ENCODE peak calls at places on chromosomes 3 and 15, in nine cellular contexts. P, J, W, E, A, G, H, S and O are unnamed samples.

GRCh38 chr3:183252108-183252782 is 808 bp upstream of the B3GNT5 start:
- DNase-seq in J (no peak), P (no peak), E (no peak), G (no peak), H (no peak), S (no peak), A (no peak), W (no peak), O (no peak)

GRCh38 chr15:68228971-68229385 is 550 bp downstream of the CLN6 start:
- DNase-seq in W (no peak), S (no peak), A (peak), J (no peak), G (no peak), H (no peak), E (no peak), P (no peak), O (no peak)

GRCh38 chr3:14633819-14634424 is 17.6 kb upstream of the CCDC174 start:
- DNase-seq in S (peak), G (no peak), P (peak), J (no peak), E (peak), W (peak), H (peak), A (no peak), O (no peak)

GRCh38 chr3:56282341-56282740 is 185.9 kb downstream of the ERC2 start:
- DNase-seq in G (peak), W (no peak), P (no peak), E (no peak), S (no peak), J (no peak), H (no peak), A (no peak), O (no peak)

GRCh38 chr15:25971053-25971452 is 107.9 kb upstream of the ATP10A start:
- DNase-seq in G (no peak), H (no peak), W (no peak), E (no peak), P (no peak), J (no peak), S (no peak), A (no peak), O (no peak)

GRCh38 chr15:58203537-58203936 is 65.4 kb downstream of the AQP9 start:
- DNase-seq in J (no peak), G (peak), A (no peak), S (no peak), E (no peak), P (no peak), H (no peak), W (no peak), O (no peak)

GRCh38 chr3:129310111-129310601 is 31.5 kb downstream of the HMCES start:
- DNase-seq in W (no peak), J (no peak), A (no peak), S (no peak), E (peak), P (no peak), G (no peak), H (no peak), O (no peak)

GRCh38 chr3:140954576-140954975 is 12.9 kb downstream of the SLC25A36 start:
- DNase-seq in E (no peak), W (no peak), S (no peak), P (no peak), A (no peak), G (no peak), H (no peak), J (no peak), O (no peak)

GRCh38 chr3:77726509-77726908 is 686.6 kb downstream of the ROBO2 start:
- DNase-seq in E (no peak), J (no peak), G (no peak), W (no peak), A (no peak), H (no peak), S (no peak), P (no peak), O (no peak)

GRCh38 chr15:51585953-51586352 is 36.6 kb downstream of the DMXL2 start:
- DNase-seq in G (no peak), P (no peak), W (no peak), J (no peak), S (no peak), E (no peak), A (no peak), H (peak), O (no peak)

GRCh38 chr15:79054350-79054749 is 36.2 kb downstream of the RASGRF1 start:
- DNase-seq in A (no peak), S (no peak), E (no peak), J (no peak), P (no peak), H (no peak), W (no peak), G (no peak), O (no peak)

GRCh38 chr3:133258358-133258757 is 141.5 kb upstream of the BFSP2 start:
- DNase-seq in W (no peak), J (no peak), S (no peak), H (no peak), A (no peak), E (no peak), P (peak), G (no peak), O (no peak)

GRCh38 chr15:36066757-36067156 is 512.7 kb upstream of the CDIN1 start:
- DNase-seq in J (no peak), P (no peak), W (no peak), H (no peak), E (no peak), S (no peak), G (no peak), A (no peak), O (no peak)

GRCh38 chr3:110389005-110389404 is 682.6 kb upstream of the NECTIN3 start:
- DNase-seq in P (no peak), E (no peak), S (no peak), W (no peak), H (no peak), J (no peak), A (no peak), G (no peak), O (no peak)

GRCh38 chr15:87851497-87851896 is 405.0 kb downstream of the NTRK3 start:
- DNase-seq in W (no peak), A (no peak), G (no peak), S (no peak), E (no peak), H (no peak), P (no peak), J (no peak), O (no peak)

GRCh38 chr3:17741621-17742091 is 775 bp downstream of the TBC1D5 start:
- DNase-seq in P (no peak), A (no peak), W (no peak), S (no peak), J (no peak), G (no peak), H (peak), E (no peak), O (no peak)

GRCh38 chr15:72785452-72786243 is 2.1 kb upstream of the ADPGK start:
- DNase-seq in G (peak), W (no peak), E (no peak), P (peak), H (no peak), J (no peak), S (no peak), A (no peak), O (no peak)